ENCODE peak calls at places on chromosomes 2 and 18, in seven cellular contexts. One of them, this sample, is unnamed.

GRCh38 chr2:201363857-201364560 is 6.9 kb upstream of the FLACC1 start:
- DNase-seq in lung: no peak
- DNase-seq in CD8-positive, alpha-beta memory T cell: no peak
- DNase-seq in dorsolateral prefrontal cortex: no peak
- DNase-seq in uterus: no peak
- DNase-seq in cardiac fibroblast: peak; percentile 78
- DNase-seq in ovary: no peak
- DNase-seq in this sample: peak; percentile 65

GRCh38 chr2:131389657-131390056 is 25.7 kb upstream of the RAB6D start:
- DNase-seq in lung: no peak
- DNase-seq in ovary: no peak
- DNase-seq in dorsolateral prefrontal cortex: no peak
- DNase-seq in CD8-positive, alpha-beta memory T cell: no peak
- DNase-seq in uterus: no peak
- DNase-seq in cardiac fibroblast: no peak
- DNase-seq in this sample: no peak

GRCh38 chr2:205695460-205695979 is 13.2 kb downstream of the NRP2 start:
- DNase-seq in dorsolateral prefrontal cortex: no peak
- DNase-seq in uterus: no peak
- DNase-seq in cardiac fibroblast: peak; percentile 79
- DNase-seq in ovary: no peak
- DNase-seq in lung: no peak
- DNase-seq in CD8-positive, alpha-beta memory T cell: no peak
- DNase-seq in this sample: no peak

GRCh38 chr2:157394928-157395327 is 49.0 kb downstream of the CYTIP start:
- DNase-seq in lung: no peak
- DNase-seq in ovary: no peak
- DNase-seq in CD8-positive, alpha-beta memory T cell: no peak
- DNase-seq in cardiac fibroblast: no peak
- DNase-seq in dorsolateral prefrontal cortex: no peak
- DNase-seq in uterus: no peak
- DNase-seq in this sample: no peak

GRCh38 chr2:43459455-43459854 is 136.4 kb downstream of the THADA start:
- DNase-seq in uterus: no peak
- DNase-seq in dorsolateral prefrontal cortex: no peak
- DNase-seq in cardiac fibroblast: peak; percentile 91
- DNase-seq in ovary: no peak
- DNase-seq in CD8-positive, alpha-beta memory T cell: no peak
- DNase-seq in lung: no peak
- DNase-seq in this sample: no peak

GRCh38 chr2:149418065-149418464 is 87.7 kb downstream of the LYPD6 start:
- DNase-seq in CD8-positive, alpha-beta memory T cell: no peak
- DNase-seq in lung: no peak
- DNase-seq in uterus: no peak
- DNase-seq in dorsolateral prefrontal cortex: no peak
- DNase-seq in cardiac fibroblast: no peak
- DNase-seq in ovary: no peak
- DNase-seq in this sample: no peak

GRCh38 chr2:176455865-176456291 is 186.6 kb downstream of the MTX2 start:
- DNase-seq in lung: no peak
- DNase-seq in cardiac fibroblast: peak; percentile 72
- DNase-seq in CD8-positive, alpha-beta memory T cell: no peak
- DNase-seq in dorsolateral prefrontal cortex: no peak
- DNase-seq in ovary: peak; percentile 66
- DNase-seq in uterus: peak; percentile 71
- DNase-seq in this sample: no peak

GRCh38 chr2:161208527-161209139 is 48.4 kb downstream of the TANK start:
- DNase-seq in cardiac fibroblast: peak; percentile 84
- DNase-seq in dorsolateral prefrontal cortex: no peak
- DNase-seq in uterus: no peak
- DNase-seq in CD8-positive, alpha-beta memory T cell: no peak
- DNase-seq in lung: no peak
- DNase-seq in ovary: no peak
- DNase-seq in this sample: no peak

GRCh38 chr2:218221015-218221414 is 4.0 kb downstream of the ARPC2 start:
- DNase-seq in lung: no peak
- DNase-seq in ovary: no peak
- DNase-seq in uterus: no peak
- DNase-seq in dorsolateral prefrontal cortex: peak; percentile 44
- DNase-seq in cardiac fibroblast: no peak
- DNase-seq in CD8-positive, alpha-beta memory T cell: no peak
- DNase-seq in this sample: no peak

GRCh38 chr2:56299166-56299806 is 115.5 kb downstream of the CCDC85A start:
- DNase-seq in dorsolateral prefrontal cortex: no peak
- DNase-seq in CD8-positive, alpha-beta memory T cell: no peak
- DNase-seq in lung: no peak
- DNase-seq in ovary: no peak
- DNase-seq in uterus: no peak
- DNase-seq in cardiac fibroblast: peak; percentile 47
- DNase-seq in this sample: no peak

GRCh38 chr2:100246163-100247145 is 75.8 kb downstream of the LONRF2 start:
- DNase-seq in uterus: no peak
- DNase-seq in ovary: no peak
- DNase-seq in dorsolateral prefrontal cortex: no peak
- DNase-seq in lung: no peak
- DNase-seq in cardiac fibroblast: peak; percentile 32
- DNase-seq in CD8-positive, alpha-beta memory T cell: no peak
- DNase-seq in this sample: peak; percentile 73

GRCh38 chr2:129255610-129256313 is 723.7 kb upstream of the RAB6C start:
- DNase-seq in dorsolateral prefrontal cortex: no peak
- DNase-seq in cardiac fibroblast: no peak
- DNase-seq in ovary: no peak
- DNase-seq in CD8-positive, alpha-beta memory T cell: no peak
- DNase-seq in lung: no peak
- DNase-seq in uterus: no peak
- DNase-seq in this sample: no peak

GRCh38 chr18:48801728-48802542 is 148.8 kb downstream of the SMAD7 start:
- DNase-seq in dorsolateral prefrontal cortex: peak; percentile 24
- DNase-seq in cardiac fibroblast: no peak
- DNase-seq in lung: no peak
- DNase-seq in CD8-positive, alpha-beta memory T cell: peak; percentile 39
- DNase-seq in uterus: peak; percentile 3
- DNase-seq in ovary: peak; percentile 21
- DNase-seq in this sample: no peak

GRCh38 chr2:208373460-208374089 is 33.0 kb upstream of the PTH2R start:
- DNase-seq in ovary: no peak
- DNase-seq in lung: peak; percentile 37
- DNase-seq in CD8-positive, alpha-beta memory T cell: peak; percentile 53
- DNase-seq in cardiac fibroblast: peak; percentile 70
- DNase-seq in dorsolateral prefrontal cortex: no peak
- DNase-seq in uterus: no peak
- DNase-seq in this sample: peak; percentile 34

GRCh38 chr18:49398331-49398730 is 62.1 kb downstream of the DYM start:
- DNase-seq in dorsolateral prefrontal cortex: no peak
- DNase-seq in uterus: no peak
- DNase-seq in cardiac fibroblast: no peak
- DNase-seq in CD8-positive, alpha-beta memory T cell: no peak
- DNase-seq in lung: no peak
- DNase-seq in ovary: no peak
- DNase-seq in this sample: no peak

GRCh38 chr18:6994719-6995430 is 122.7 kb downstream of the LAMA1 start:
- DNase-seq in lung: no peak
- DNase-seq in uterus: no peak
- DNase-seq in CD8-positive, alpha-beta memory T cell: no peak
- DNase-seq in dorsolateral prefrontal cortex: no peak
- DNase-seq in ovary: no peak
- DNase-seq in cardiac fibroblast: no peak
- DNase-seq in this sample: no peak

GRCh38 chr2:27885246-27885645 is 4.9 kb downstream of the RBKS start:
- DNase-seq in dorsolateral prefrontal cortex: no peak
- DNase-seq in uterus: no peak
- DNase-seq in lung: no peak
- DNase-seq in cardiac fibroblast: peak; percentile 56
- DNase-seq in ovary: no peak
- DNase-seq in CD8-positive, alpha-beta memory T cell: no peak
- DNase-seq in this sample: no peak

GRCh38 chr2:155368934-155369333 is 670.4 kb downstream of the KCNJ3 start:
- DNase-seq in ovary: no peak
- DNase-seq in lung: no peak
- DNase-seq in cardiac fibroblast: peak; percentile 28
- DNase-seq in CD8-positive, alpha-beta memory T cell: no peak
- DNase-seq in uterus: no peak
- DNase-seq in dorsolateral prefrontal cortex: no peak
- DNase-seq in this sample: no peak

GRCh38 chr18:29439398-29439797 is 1262.5 kb upstream of the CDH2 start:
- DNase-seq in dorsolateral prefrontal cortex: no peak
- DNase-seq in lung: no peak
- DNase-seq in CD8-positive, alpha-beta memory T cell: no peak
- DNase-seq in uterus: no peak
- DNase-seq in ovary: no peak
- DNase-seq in cardiac fibroblast: no peak
- DNase-seq in this sample: no peak

GRCh38 chr2:199259671-199260070 is 198.1 kb downstream of the SATB2 start:
- DNase-seq in dorsolateral prefrontal cortex: no peak
- DNase-seq in cardiac fibroblast: no peak
- DNase-seq in uterus: no peak
- DNase-seq in lung: no peak
- DNase-seq in ovary: no peak
- DNase-seq in CD8-positive, alpha-beta memory T cell: no peak
- DNase-seq in this sample: no peak

GRCh38 chr2:25960920-25961319 is 21.4 kb downstream of the KIF3C start:
- DNase-seq in uterus: no peak
- DNase-seq in dorsolateral prefrontal cortex: no peak
- DNase-seq in lung: no peak
- DNase-seq in cardiac fibroblast: peak; percentile 81
- DNase-seq in ovary: no peak
- DNase-seq in CD8-positive, alpha-beta memory T cell: no peak
- DNase-seq in this sample: no peak

DNA sequence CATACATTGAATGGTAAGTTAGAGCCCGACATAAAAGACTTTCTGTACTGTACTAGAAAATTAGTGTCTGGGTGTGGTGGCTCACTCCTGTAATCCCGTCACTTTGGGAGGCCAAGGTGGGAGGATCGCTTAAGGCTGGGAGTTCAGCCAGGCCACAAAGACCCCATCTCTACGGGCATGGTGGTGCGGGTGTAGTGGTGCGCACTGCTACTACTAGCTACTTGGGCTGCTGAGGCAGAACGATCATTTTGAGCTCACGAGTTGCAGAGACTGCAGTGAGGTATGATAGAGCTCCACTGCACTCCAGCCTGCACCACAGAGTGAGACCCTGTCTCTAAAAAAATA is 2.3 kb downstream of the MARCHF7 start:
- DNase-seq in uterus: no peak
- DNase-seq in CD8-positive, alpha-beta memory T cell: no peak
- DNase-seq in ovary: no peak
- DNase-seq in lung: no peak
- DNase-seq in cardiac fibroblast: no peak
- DNase-seq in dorsolateral prefrontal cortex: no peak
- DNase-seq in this sample: no peak
- H3K4me3 ChIP-seq in uterus: no peak overlapping the region
- H3K4me3 ChIP-seq in CD8-positive, alpha-beta memory T cell: no peak overlapping the region
- H3K4me3 ChIP-seq in ovary: no peak overlapping the region
- H3K4me3 ChIP-seq in lung: no peak overlapping the region
- H3K4me3 ChIP-seq in cardiac fibroblast: no peak overlapping the region
- H3K4me3 ChIP-seq in dorsolateral prefrontal cortex: no peak overlapping the region
- H3K4me3 ChIP-seq in this sample: no peak overlapping the region

DNA sequence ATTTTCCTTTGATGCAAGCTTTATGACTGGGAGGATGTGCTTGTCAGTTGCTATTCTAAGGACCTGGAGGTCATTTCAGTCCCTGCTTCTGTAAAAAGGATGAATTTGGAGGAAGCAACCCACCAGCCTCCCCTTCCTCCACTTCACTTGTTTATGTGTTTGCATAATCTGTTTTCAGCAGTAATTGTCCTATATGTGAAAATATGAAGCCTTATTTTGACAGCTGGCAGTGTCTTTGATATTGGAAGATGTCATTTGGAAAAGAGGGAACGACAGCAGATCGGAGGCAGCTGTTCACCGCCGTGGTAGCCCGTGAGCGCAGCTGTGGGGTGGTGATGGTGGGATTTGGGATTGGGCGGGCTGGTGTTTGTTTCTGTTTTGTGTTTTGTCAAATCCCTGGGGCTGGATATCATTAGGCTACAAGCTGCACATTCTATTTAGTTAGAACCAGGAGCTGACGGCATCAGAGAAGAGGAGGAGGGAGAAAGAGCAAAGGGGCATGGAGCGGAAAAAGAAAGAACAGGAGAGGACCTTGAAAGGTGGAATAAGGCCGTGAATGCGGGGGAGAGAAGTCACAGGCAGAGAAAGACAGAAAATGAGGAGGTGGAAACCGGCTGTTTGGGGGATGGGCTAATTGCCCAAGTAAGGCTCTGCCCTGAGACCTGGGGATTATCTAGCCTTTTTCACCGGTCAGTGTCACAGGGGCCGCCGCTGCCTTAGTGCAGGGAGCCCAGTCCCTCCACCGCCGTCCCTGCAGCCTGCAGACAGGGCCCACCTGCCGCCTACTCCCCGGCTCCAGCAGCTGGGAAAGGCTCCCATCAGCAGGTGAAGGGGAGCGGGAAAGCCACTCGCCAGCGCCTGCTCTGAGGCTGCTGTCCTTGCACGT is 87.9 kb downstream of the ZCCHC2 start:
- DNase-seq in uterus: no peak
- DNase-seq in lung: no peak
- DNase-seq in ovary: peak; percentile 45
- DNase-seq in dorsolateral prefrontal cortex: no peak
- DNase-seq in CD8-positive, alpha-beta memory T cell: no peak
- DNase-seq in cardiac fibroblast: no peak
- DNase-seq in this sample: no peak
- H3K4me3 ChIP-seq in uterus: peak overlapping the region; percentile 15
- H3K4me3 ChIP-seq in lung: no peak overlapping the region
- H3K4me3 ChIP-seq in ovary: peak overlapping the region; percentile 26
- H3K4me3 ChIP-seq in dorsolateral prefrontal cortex: peak overlapping the region; percentile 53
- H3K4me3 ChIP-seq in CD8-positive, alpha-beta memory T cell: no peak overlapping the region
- H3K4me3 ChIP-seq in cardiac fibroblast: peak overlapping the region; percentile 8
- H3K4me3 ChIP-seq in this sample: no peak overlapping the region

GRCh38 chr18:5196253-5197031 is 615 bp downstream of the AKAIN1 start:
- DNase-seq in lung: no peak
- DNase-seq in ovary: no peak
- DNase-seq in dorsolateral prefrontal cortex: no peak
- DNase-seq in uterus: no peak
- DNase-seq in cardiac fibroblast: no peak
- DNase-seq in CD8-positive, alpha-beta memory T cell: no peak
- DNase-seq in this sample: no peak
- H3K4me3 ChIP-seq in lung: no peak overlapping the region
- H3K4me3 ChIP-seq in ovary: no peak overlapping the region
- H3K4me3 ChIP-seq in dorsolateral prefrontal cortex: peak overlapping the region; percentile 47
- H3K4me3 ChIP-seq in uterus: no peak overlapping the region
- H3K4me3 ChIP-seq in cardiac fibroblast: no peak overlapping the region
- H3K4me3 ChIP-seq in CD8-positive, alpha-beta memory T cell: no peak overlapping the region
- H3K4me3 ChIP-seq in this sample: no peak overlapping the region

GRCh38 chr2:119405151-119405550 is 26.5 kb upstream of the TMEM37 start:
- DNase-seq in CD8-positive, alpha-beta memory T cell: no peak
- DNase-seq in uterus: no peak
- DNase-seq in dorsolateral prefrontal cortex: no peak
- DNase-seq in ovary: no peak
- DNase-seq in lung: no peak
- DNase-seq in cardiac fibroblast: no peak
- DNase-seq in this sample: no peak

GRCh38 chr2:119408221-119408619 is 23.4 kb upstream of the TMEM37 start:
- DNase-seq in CD8-positive, alpha-beta memory T cell: no peak
- DNase-seq in ovary: no peak
- DNase-seq in dorsolateral prefrontal cortex: no peak
- DNase-seq in cardiac fibroblast: no peak
- DNase-seq in uterus: no peak
- DNase-seq in lung: no peak
- DNase-seq in this sample: no peak

GRCh38 chr2:119402645-119403560 is 28.8 kb upstream of the TMEM37 start:
- DNase-seq in uterus: no peak
- DNase-seq in CD8-positive, alpha-beta memory T cell: no peak
- DNase-seq in cardiac fibroblast: no peak
- DNase-seq in dorsolateral prefrontal cortex: no peak
- DNase-seq in ovary: no peak
- DNase-seq in lung: peak; percentile 62
- DNase-seq in this sample: no peak

GRCh38 chr2:119409506-119409905 is 22.1 kb upstream of the TMEM37 start:
- DNase-seq in cardiac fibroblast: no peak
- DNase-seq in ovary: no peak
- DNase-seq in uterus: no peak
- DNase-seq in lung: no peak
- DNase-seq in dorsolateral prefrontal cortex: no peak
- DNase-seq in CD8-positive, alpha-beta memory T cell: no peak
- DNase-seq in this sample: no peak

GRCh38 chr2:119407430-119408220 is 24.0 kb upstream of the TMEM37 start:
- DNase-seq in cardiac fibroblast: peak; percentile 74
- DNase-seq in uterus: no peak
- DNase-seq in ovary: no peak
- DNase-seq in dorsolateral prefrontal cortex: no peak
- DNase-seq in lung: peak; percentile 49
- DNase-seq in CD8-positive, alpha-beta memory T cell: no peak
- DNase-seq in this sample: peak; percentile 45
- H3K4me3 ChIP-seq in cardiac fibroblast: no peak overlapping the region
- H3K4me3 ChIP-seq in uterus: no peak overlapping the region
- H3K4me3 ChIP-seq in ovary: no peak overlapping the region
- H3K4me3 ChIP-seq in dorsolateral prefrontal cortex: no peak overlapping the region
- H3K4me3 ChIP-seq in lung: no peak overlapping the region
- H3K4me3 ChIP-seq in CD8-positive, alpha-beta memory T cell: no peak overlapping the region
- H3K4me3 ChIP-seq in this sample: no peak overlapping the region

This sample was measured in Jurkat, Clone E6-1.